ENCODE peak calls at places on chromosome 6, in four cellular contexts. Z, M, Y and T are unnamed samples.

GRCh38 chr6:24719125-24719931 is at the start of gene C6orf62:
- DNase-seq in Z (peak), M (no peak), Y (no peak), T (no peak)

GRCh38 chr6:43878823-43879495 is 108.9 kb downstream of the VEGFA start:
- DNase-seq in Z (no peak), M (no peak), Y (peak), T (peak)

GRCh38 chr6:10033223-10033829 is 381.5 kb downstream of the TFAP2A start:
- DNase-seq in Z (peak), M (no peak), Y (no peak), T (no peak)

GRCh38 chr6:81999270-81999669 is 246.8 kb upstream of the TENT5A start:
- DNase-seq in Z (no peak), M (no peak), Y (no peak), T (no peak)

GRCh38 chr6:170516783-170517616 is 36.1 kb downstream of the PSMB1 start:
- DNase-seq in Z (peak), M (no peak), Y (no peak), T (no peak)

GRCh38 chr6:23690650-23691049 is 435.4 kb upstream of the NRSN1 start:
- DNase-seq in Z (no peak), M (no peak), Y (no peak), T (no peak)

GRCh38 chr6:150273457-150274309 is 95.1 kb upstream of the IYD start:
- DNase-seq in Z (no peak), M (no peak), Y (no peak), T (no peak)

GRCh38 chr6:88785478-88785877 is 177.9 kb downstream of the RNGTT start:
- DNase-seq in Z (no peak), M (no peak), Y (no peak), T (no peak)

GRCh38 chr6:4892785-4893485 is 110.9 kb downstream of the RPP40 start:
- DNase-seq in Z (no peak), M (no peak), Y (no peak), T (no peak)

GRCh38 chr6:69819138-69819537 is 22.3 kb upstream of the LMBRD1 start:
- DNase-seq in Z (no peak), M (no peak), Y (no peak), T (no peak)

GRCh38 chr6:36920546-36920945 is 34.0 kb upstream of the PI16 start:
- DNase-seq in Z (no peak), M (no peak), Y (no peak), T (no peak)

GRCh38 chr6:5471044-5471443 is 209.7 kb downstream of the FARS2 start:
- DNase-seq in Z (peak), M (no peak), Y (peak), T (peak)

GRCh38 chr6:134503542-134504281 is 185.8 kb upstream of the SGK1 start:
- DNase-seq in Z (no peak), M (no peak), Y (no peak), T (no peak)